ENCODE peak calls at places on chromosome 20, in eight cellular contexts. N, Y, I, X, K, T, P and E are unnamed samples.

GRCh38 chr20:61295249-61295648 is 43.2 kb downstream of the CDH4 start:
- DNase-seq in N (no peak), Y (no peak), I (no peak), X (no peak), K (no peak), T (no peak), P (no peak), E (no peak)

GRCh38 chr20:9375221-9375681 is 139.1 kb upstream of the LAMP5 start:
- DNase-seq in N (no peak), Y (no peak), I (no peak), X (peak), K (no peak), T (no peak), P (no peak), E (no peak)

GRCh38 chr20:62668441-62669027 is 26.2 kb downstream of the SLCO4A1 start:
- DNase-seq in N (peak), Y (peak), I (peak), X (peak), K (peak), T (peak), P (peak), E (no peak)

GRCh38 chr20:2108987-2109386 is 7.4 kb downstream of the STK35 start:
- DNase-seq in N (no peak), Y (peak), I (peak), X (no peak), K (no peak), T (no peak), P (peak), E (no peak)

GRCh38 chr20:3328501-3328900 is 79.0 kb downstream of the DNAAF9 start:
- DNase-seq in N (no peak), Y (no peak), I (no peak), X (no peak), K (no peak), T (no peak), P (no peak), E (no peak)

GRCh38 chr20:51014797-51015722 is 7.8 kb downstream of the KCNG1 start:
- DNase-seq in N (peak), Y (peak), I (no peak), X (peak), K (peak), T (peak), P (no peak), E (no peak)

GRCh38 chr20:46088409-46089075 is 1.2 kb downstream of the NCOA5 start:
- DNase-seq in N (peak), Y (peak), I (peak), X (peak), K (peak), T (no peak), P (no peak), E (no peak)

GRCh38 chr20:33992923-33993799 is 550 bp upstream of the RALY start:
- DNase-seq in N (peak), Y (peak), I (peak), X (peak), K (peak), T (peak), P (peak), E (peak)

GRCh38 chr20:41697861-41698559 is 79.8 kb upstream of the CHD6 start:
- DNase-seq in N (peak), Y (peak), I (no peak), X (peak), K (peak), T (peak), P (no peak), E (no peak)

GRCh38 chr20:31861346-31862156 is 8.8 kb downstream of the DUSP15 start:
- DNase-seq in N (peak), Y (peak), I (no peak), X (peak), K (peak), T (peak), P (peak), E (no peak)

GRCh38 chr20:43533060-43533459 is 25.6 kb downstream of the L3MBTL1 start:
- DNase-seq in N (no peak), Y (peak), I (no peak), X (no peak), K (no peak), T (no peak), P (no peak), E (no peak)

GRCh38 chr20:29689411-29690225 is 1567.8 kb upstream of the DEFB115 start:
- DNase-seq in N (no peak), Y (peak), I (no peak), X (no peak), K (no peak), T (no peak), P (no peak), E (no peak)

GRCh38 chr20:48335421-48336090 is 492.2 kb downstream of the PREX1 start:
- DNase-seq in N (no peak), Y (no peak), I (no peak), X (no peak), K (no peak), T (no peak), P (no peak), E (no peak)

GRCh38 chr20:1809121-1809520 is 86.1 kb upstream of the SIRPA start:
- DNase-seq in N (no peak), Y (peak), I (peak), X (no peak), K (no peak), T (no peak), P (no peak), E (peak)

GRCh38 chr20:25256226-25256859 is 8.5 kb downstream of the PYGB start:
- DNase-seq in N (no peak), Y (peak), I (no peak), X (no peak), K (no peak), T (peak), P (no peak), E (no peak)

GRCh38 chr20:10619427-10619826 is 54.4 kb downstream of the JAG1 start:
- DNase-seq in N (no peak), Y (peak), I (peak), X (peak), K (no peak), T (no peak), P (peak), E (no peak)

GRCh38 chr20:36956674-36957073 is 5.2 kb upstream of the SAMHD1 start:
- DNase-seq in N (no peak), Y (no peak), I (no peak), X (no peak), K (no peak), T (no peak), P (no peak), E (no peak)

GRCh38 chr20:39853664-39854063 is 835.4 kb downstream of the MAFB start:
- DNase-seq in N (no peak), Y (peak), I (no peak), X (peak), K (no peak), T (no peak), P (no peak), E (no peak)

GRCh38 chr20:46400828-46401477 is 5.5 kb downstream of the ELMO2 start:
- DNase-seq in N (no peak), Y (peak), I (no peak), X (peak), K (peak), T (no peak), P (no peak), E (no peak)

GRCh38 chr20:3420211-3420707 is 12.8 kb upstream of the DNAAF9 start:
- DNase-seq in N (no peak), Y (peak), I (no peak), X (no peak), K (no peak), T (no peak), P (no peak), E (peak)

GRCh38 chr20:55424968-55425367 is 580.4 kb downstream of the CBLN4 start:
- DNase-seq in N (no peak), Y (no peak), I (no peak), X (no peak), K (no peak), T (no peak), P (no peak), E (no peak)

GRCh38 chr20:23049933-23050838 is 714 bp upstream of the THBD start:
- DNase-seq in N (no peak), Y (peak), I (peak), X (peak), K (no peak), T (peak), P (no peak), E (no peak)

GRCh38 chr20:58585753-58586540 is 65.1 kb upstream of the STX16 start:
- DNase-seq in N (no peak), Y (no peak), I (peak), X (no peak), K (no peak), T (no peak), P (no peak), E (no peak)

GRCh38 chr20:16260911-16261310 is 312.3 kb downstream of the KIF16B start:
- DNase-seq in N (no peak), Y (peak), I (no peak), X (no peak), K (no peak), T (no peak), P (no peak), E (no peak)

GRCh38 chr20:58271596-58272460 is 37.7 kb upstream of the RAB22A start:
- DNase-seq in N (no peak), Y (no peak), I (no peak), X (no peak), K (no peak), T (no peak), P (no peak), E (no peak)

GRCh38 chr20:17698419-17698818 is 1.3 kb upstream of the BANF2 start:
- DNase-seq in N (no peak), Y (no peak), I (no peak), X (no peak), K (no peak), T (no peak), P (no peak), E (no peak)
- H2AFZ ChIP-seq in N (no peak), Y (no peak), I (no peak), X (no peak), K (no peak), T (no peak), P (no peak), E (no peak)

GRCh38 chr20:17738154-17738553 is 38.4 kb downstream of the BANF2 start:
- DNase-seq in N (no peak), Y (no peak), I (no peak), X (no peak), K (no peak), T (no peak), P (no peak), E (no peak)
- H2AFZ ChIP-seq in N (no peak), Y (no peak), I (no peak), X (no peak), K (no peak), T (no peak), P (no peak), E (no peak)

GRCh38 chr20:53786445-53787267 is 193.0 kb upstream of the ZNF217 start:
- DNase-seq in N (peak), Y (peak), I (peak), X (no peak), K (no peak), T (no peak), P (peak), E (no peak)
- H2AFZ ChIP-seq in N (peak), Y (peak), I (peak), X (peak), K (no peak), T (no peak), P (peak), E (peak)

GRCh38 chr20:38093641-38094077 is 60.1 kb downstream of the RPRD1B start:
- DNase-seq in N (no peak), Y (no peak), I (no peak), X (no peak), K (no peak), T (no peak), P (no peak), E (no peak)
- H2AFZ ChIP-seq in N (no peak), Y (no peak), I (no peak), X (no peak), K (no peak), T (no peak), P (no peak), E (no peak)

GRCh38 chr20:49483018-49483705 is 694 bp upstream of the KCNB1 start:
- DNase-seq in N (no peak), Y (no peak), I (no peak), X (peak), K (no peak), T (peak), P (no peak), E (no peak)
- H2AFZ ChIP-seq in N (no peak), Y (no peak), I (no peak), X (peak), K (no peak), T (no peak), P (no peak), E (no peak)

DNA sequence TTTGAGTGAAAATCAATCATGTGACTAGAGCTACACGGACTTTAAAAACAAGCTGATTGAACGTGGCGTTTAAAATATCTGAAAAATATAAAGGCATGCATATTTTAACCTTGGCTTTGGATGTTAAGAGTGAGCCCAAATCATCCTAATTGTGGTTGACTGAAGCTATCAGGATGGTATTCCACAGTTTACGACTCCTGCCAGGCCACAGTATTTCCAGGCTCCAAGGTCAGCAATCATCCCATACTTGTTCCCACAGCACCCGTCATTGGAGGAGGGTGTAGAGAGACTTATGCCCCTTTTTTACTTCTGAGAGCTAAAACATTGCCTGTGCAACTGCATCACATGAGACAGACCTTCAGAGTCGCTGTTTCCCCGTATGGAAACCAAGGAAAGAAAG is 43.2 kb upstream of the TMX4 start:
- DNase-seq in N (no peak), Y (no peak), I (no peak), X (no peak), K (no peak), T (no peak), P (no peak), E (no peak)
- H2AFZ ChIP-seq in N (no peak), Y (no peak), I (no peak), X (no peak), K (no peak), T (no peak), P (no peak), E (no peak)

DNA sequence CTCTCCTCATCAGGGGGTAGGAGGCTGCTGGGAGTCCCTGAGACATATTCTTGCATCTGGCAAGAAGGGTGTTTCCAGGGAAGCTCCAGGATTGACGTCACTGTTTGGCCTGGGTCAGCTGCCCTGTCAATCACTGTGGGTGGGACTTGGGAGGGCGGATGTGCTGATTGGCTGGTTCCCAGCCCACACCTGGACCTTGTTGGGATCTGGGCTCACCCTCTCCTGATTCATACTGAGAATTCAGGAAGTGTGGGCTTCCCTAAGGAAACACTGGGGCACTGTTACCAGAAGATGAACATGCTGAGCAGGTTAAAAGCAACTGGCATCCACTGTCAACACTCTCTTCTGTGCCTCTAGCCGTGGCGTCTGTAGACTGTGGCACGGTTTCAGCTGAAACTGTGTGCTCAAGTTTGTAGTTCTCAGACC is 36.5 kb downstream of the CDH26 start:
- DNase-seq in N (no peak), Y (peak), I (peak), X (peak), K (no peak), T (peak), P (peak), E (peak)
- H2AFZ ChIP-seq in N (no peak), Y (no peak), I (no peak), X (peak), K (no peak), T (no peak), P (no peak), E (peak)

GRCh38 chr20:13873814-13874213 is 89.0 kb downstream of the NDUFAF5 start:
- DNase-seq in N (no peak), Y (no peak), I (no peak), X (peak), K (no peak), T (peak), P (no peak), E (no peak)

GRCh38 chr20:13875265-13875811 is 90.5 kb downstream of the NDUFAF5 start:
- DNase-seq in N (no peak), Y (no peak), I (no peak), X (peak), K (no peak), T (no peak), P (no peak), E (no peak)

GRCh38 chr20:13878600-13878999 is 93.8 kb downstream of the NDUFAF5 start:
- DNase-seq in N (no peak), Y (no peak), I (no peak), X (no peak), K (no peak), T (no peak), P (no peak), E (no peak)

GRCh38 chr20:13874269-13875158 is 89.7 kb downstream of the NDUFAF5 start:
- DNase-seq in N (no peak), Y (no peak), I (no peak), X (peak), K (no peak), T (no peak), P (no peak), E (no peak)

GRCh38 chr20:13877789-13878188 is 93.0 kb downstream of the NDUFAF5 start:
- DNase-seq in N (no peak), Y (no peak), I (no peak), X (no peak), K (no peak), T (no peak), P (no peak), E (no peak)
- H2AFZ ChIP-seq in N (no peak), Y (peak), I (no peak), X (no peak), K (no peak), T (no peak), P (no peak), E (no peak)